ENCODE peak calls at places on chromosomes 5 and 9, in ten cellular contexts. One of them, this sample, is unnamed.

GRCh38 chr5:109560554-109560953 is 129.2 kb upstream of the MAN2A1 start:
- DNase-seq in sigmoid colon: no peak
- DNase-seq in hepatocyte: no peak
- DNase-seq in foreskin fibroblast: no peak
- DNase-seq in AG04449: no peak
- DNase-seq in IMR-90: no peak
- DNase-seq in AG04450: no peak
- DNase-seq in GM06990: no peak
- DNase-seq in HCT116: no peak
- DNase-seq in upper lobe of right lung: no peak
- DNase-seq in this sample: no peak

GRCh38 chr5:125199968-125200841 is 453.8 kb upstream of the ZNF608 start:
- DNase-seq in GM06990: peak; percentile 3
- DNase-seq in upper lobe of right lung: no peak
- DNase-seq in IMR-90: no peak
- DNase-seq in AG04450: no peak
- DNase-seq in HCT116: no peak
- DNase-seq in hepatocyte: peak; percentile 34
- DNase-seq in sigmoid colon: no peak
- DNase-seq in foreskin fibroblast: no peak
- DNase-seq in AG04449: no peak
- DNase-seq in this sample: peak; percentile 20

GRCh38 chr9:122695696-122696095 is 20.8 kb downstream of the OR1L3 start:
- DNase-seq in AG04450: no peak
- DNase-seq in hepatocyte: no peak
- DNase-seq in GM06990: no peak
- DNase-seq in foreskin fibroblast: peak; percentile 1
- DNase-seq in HCT116: no peak
- DNase-seq in upper lobe of right lung: no peak
- DNase-seq in sigmoid colon: no peak
- DNase-seq in AG04449: no peak
- DNase-seq in IMR-90: peak; percentile 3
- DNase-seq in this sample: no peak

GRCh38 chr5:155974369-155974768 is 352.6 kb upstream of the SGCD start:
- DNase-seq in AG04449: no peak
- DNase-seq in GM06990: no peak
- DNase-seq in HCT116: no peak
- DNase-seq in sigmoid colon: no peak
- DNase-seq in AG04450: no peak
- DNase-seq in IMR-90: no peak
- DNase-seq in upper lobe of right lung: no peak
- DNase-seq in foreskin fibroblast: no peak
- DNase-seq in hepatocyte: no peak
- DNase-seq in this sample: no peak

GRCh38 chr5:176183321-176184074 is 54.7 kb upstream of the SIMC1 start:
- DNase-seq in AG04449: no peak
- DNase-seq in hepatocyte: no peak
- DNase-seq in foreskin fibroblast: no peak
- DNase-seq in AG04450: no peak
- DNase-seq in IMR-90: no peak
- DNase-seq in sigmoid colon: no peak
- DNase-seq in GM06990: no peak
- DNase-seq in HCT116: no peak
- DNase-seq in upper lobe of right lung: no peak
- DNase-seq in this sample: no peak

GRCh38 chr9:129316281-129317030 is 138.4 kb upstream of the IER5L start:
- DNase-seq in upper lobe of right lung: peak; percentile 40
- DNase-seq in foreskin fibroblast: no peak
- DNase-seq in AG04450: no peak
- DNase-seq in HCT116: no peak
- DNase-seq in AG04449: no peak
- DNase-seq in hepatocyte: no peak
- DNase-seq in sigmoid colon: peak; percentile 61
- DNase-seq in IMR-90: no peak
- DNase-seq in GM06990: no peak
- DNase-seq in this sample: no peak

GRCh38 chr9:69272212-69272611 is 52.8 kb upstream of the ENTREP1 start:
- DNase-seq in GM06990: no peak
- DNase-seq in HCT116: no peak
- DNase-seq in sigmoid colon: no peak
- DNase-seq in AG04450: no peak
- DNase-seq in IMR-90: no peak
- DNase-seq in upper lobe of right lung: no peak
- DNase-seq in AG04449: no peak
- DNase-seq in hepatocyte: no peak
- DNase-seq in foreskin fibroblast: no peak
- DNase-seq in this sample: no peak

GRCh38 chr5:80122599-80122998 is 87.5 kb downstream of the THBS4 start:
- DNase-seq in IMR-90: no peak
- DNase-seq in hepatocyte: no peak
- DNase-seq in AG04449: no peak
- DNase-seq in foreskin fibroblast: no peak
- DNase-seq in AG04450: no peak
- DNase-seq in upper lobe of right lung: no peak
- DNase-seq in HCT116: no peak
- DNase-seq in GM06990: no peak
- DNase-seq in sigmoid colon: no peak
- DNase-seq in this sample: no peak

GRCh38 chr5:134503088-134503936 is 22.2 kb upstream of the JADE2 start:
- DNase-seq in AG04450: peak; percentile 88
- DNase-seq in upper lobe of right lung: peak; percentile 73
- DNase-seq in HCT116: peak; percentile 77
- DNase-seq in foreskin fibroblast: peak; percentile 98
- DNase-seq in GM06990: peak; percentile 47
- DNase-seq in hepatocyte: peak; percentile 83
- DNase-seq in IMR-90: peak; percentile 99
- DNase-seq in sigmoid colon: peak; percentile 88
- DNase-seq in AG04449: peak; percentile 83
- DNase-seq in this sample: peak; percentile 99
- H3K4me3 ChIP-seq in AG04450: no peak overlapping the region
- H3K4me3 ChIP-seq in upper lobe of right lung: no peak overlapping the region
- H3K4me3 ChIP-seq in HCT116: no peak overlapping the region
- H3K4me3 ChIP-seq in foreskin fibroblast: no peak overlapping the region
- H3K4me3 ChIP-seq in GM06990: no peak overlapping the region
- H3K4me3 ChIP-seq in hepatocyte: no peak overlapping the region
- H3K4me3 ChIP-seq in IMR-90: no peak overlapping the region
- H3K4me3 ChIP-seq in sigmoid colon: no peak overlapping the region
- H3K4me3 ChIP-seq in AG04449: no peak overlapping the region
- H3K4me3 ChIP-seq in this sample: no peak overlapping the region

GRCh38 chr9:86892576-86892975 is 54.7 kb downstream of the GAS1 start:
- DNase-seq in HCT116: no peak
- DNase-seq in AG04450: no peak
- DNase-seq in AG04449: no peak
- DNase-seq in upper lobe of right lung: no peak
- DNase-seq in GM06990: no peak
- DNase-seq in hepatocyte: no peak
- DNase-seq in sigmoid colon: no peak
- DNase-seq in foreskin fibroblast: no peak
- DNase-seq in IMR-90: peak; percentile 30
- DNase-seq in this sample: no peak

GRCh38 chr9:86891091-86891490 is 56.2 kb downstream of the GAS1 start:
- DNase-seq in HCT116: no peak
- DNase-seq in AG04449: no peak
- DNase-seq in foreskin fibroblast: no peak
- DNase-seq in GM06990: no peak
- DNase-seq in IMR-90: no peak
- DNase-seq in sigmoid colon: no peak
- DNase-seq in upper lobe of right lung: no peak
- DNase-seq in AG04450: no peak
- DNase-seq in hepatocyte: no peak
- DNase-seq in this sample: no peak

GRCh38 chr9:86891886-86892437 is 55.3 kb downstream of the GAS1 start:
- DNase-seq in sigmoid colon: no peak
- DNase-seq in GM06990: no peak
- DNase-seq in AG04449: no peak
- DNase-seq in foreskin fibroblast: no peak
- DNase-seq in hepatocyte: no peak
- DNase-seq in HCT116: no peak
- DNase-seq in upper lobe of right lung: no peak
- DNase-seq in IMR-90: no peak
- DNase-seq in AG04450: no peak
- DNase-seq in this sample: no peak

DNA sequence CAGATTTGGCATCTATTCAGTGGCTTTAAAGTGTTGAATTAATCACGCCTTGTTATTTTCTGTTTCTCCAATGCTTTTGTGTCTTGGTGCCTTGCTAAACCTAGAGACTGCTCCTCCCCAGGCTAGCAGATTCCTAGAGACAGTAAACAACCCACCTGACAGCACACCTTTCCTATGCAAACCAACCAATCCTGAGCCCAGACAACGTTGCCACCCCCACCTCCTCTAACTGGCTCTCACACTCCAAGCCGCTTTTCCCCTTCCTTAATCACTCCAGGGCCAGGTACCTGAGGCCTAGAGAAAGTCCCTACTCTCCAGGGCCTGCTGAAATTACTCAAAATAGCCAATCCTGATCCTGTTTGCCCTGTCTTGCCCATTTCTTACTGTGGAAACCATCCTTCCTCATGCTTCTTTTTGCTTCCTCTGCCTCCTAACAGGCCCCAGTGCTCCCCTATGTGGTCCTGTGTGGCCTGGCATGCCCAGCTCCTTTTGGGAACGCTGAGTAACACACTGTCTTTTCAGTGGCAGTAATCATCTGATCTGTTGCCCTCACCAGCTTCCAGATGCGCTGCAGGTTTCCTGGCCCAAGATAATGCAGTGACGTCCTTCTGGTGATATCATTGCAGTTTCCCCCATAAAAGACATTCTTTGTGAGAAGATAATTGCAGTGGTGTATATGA is 53.4 kb downstream of the GAS1 start:
- DNase-seq in AG04449: no peak
- DNase-seq in upper lobe of right lung: no peak
- DNase-seq in foreskin fibroblast: no peak
- DNase-seq in hepatocyte: no peak
- DNase-seq in AG04450: no peak
- DNase-seq in IMR-90: no peak
- DNase-seq in HCT116: no peak
- DNase-seq in GM06990: no peak
- DNase-seq in sigmoid colon: no peak
- DNase-seq in this sample: no peak
- TF ChIP-seq CTCF in AG04449: no peak
- TF ChIP-seq CTCF in upper lobe of right lung: no peak
- TF ChIP-seq CTCF in foreskin fibroblast: peak; percentile 12
- TF ChIP-seq CTCF in hepatocyte: no peak
- TF ChIP-seq CTCF in AG04450: peak; percentile 19
- TF ChIP-seq CTCF in IMR-90: no peak
- TF ChIP-seq CTCF in HCT116: no peak
- TF ChIP-seq CTCF in GM06990: no peak
- TF ChIP-seq CTCF in sigmoid colon: no peak
- TF ChIP-seq CTCF in this sample: peak; percentile 3

DNA sequence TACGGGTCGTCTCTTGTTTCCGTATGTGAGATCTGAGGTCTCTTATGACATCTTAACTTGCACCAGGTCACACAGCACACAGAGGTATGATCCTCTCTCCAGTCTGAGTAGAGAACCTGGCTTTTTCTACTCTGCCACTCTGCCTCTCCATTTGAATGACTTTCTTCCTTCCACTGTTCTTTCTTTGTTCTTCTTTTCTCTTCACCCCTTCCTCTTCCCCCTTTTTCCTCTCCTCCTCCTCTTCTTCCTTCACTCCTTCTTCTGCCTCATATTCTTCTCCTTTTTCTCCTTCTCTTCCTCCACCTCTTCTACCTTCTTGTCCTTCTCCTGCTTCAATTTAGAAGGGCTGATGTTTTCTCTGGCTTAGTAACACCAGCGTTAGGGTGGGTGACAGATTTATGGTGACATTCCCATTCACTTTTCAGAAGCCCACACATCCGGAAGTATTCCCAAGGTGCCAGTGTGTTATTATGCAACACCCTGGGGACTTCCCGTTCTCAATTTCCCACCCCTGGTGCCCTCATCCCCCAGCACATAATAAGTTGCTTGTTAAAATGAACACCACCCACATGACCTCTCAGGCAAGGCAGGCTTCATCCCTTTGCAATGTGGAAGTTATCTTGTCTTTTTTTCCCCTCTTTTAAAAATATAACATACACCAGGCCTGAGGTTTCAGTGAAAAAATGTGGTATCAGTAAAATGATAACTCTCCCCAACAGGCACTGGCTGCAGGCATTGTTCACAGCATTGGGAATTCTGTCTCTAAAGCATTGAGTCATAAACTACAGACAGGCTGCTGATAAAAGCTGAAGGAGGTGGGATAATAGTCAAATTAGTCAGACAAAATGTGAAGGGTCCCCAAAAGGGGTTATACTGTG is 122.1 kb downstream of the PAPPA start:
- DNase-seq in AG04450: no peak
- DNase-seq in sigmoid colon: no peak
- DNase-seq in foreskin fibroblast: peak; percentile 22
- DNase-seq in IMR-90: peak; percentile 71
- DNase-seq in upper lobe of right lung: no peak
- DNase-seq in hepatocyte: no peak
- DNase-seq in GM06990: no peak
- DNase-seq in AG04449: no peak
- DNase-seq in HCT116: no peak
- DNase-seq in this sample: peak; percentile 54
- H3K4me3 ChIP-seq in AG04450: no peak overlapping the region
- H3K4me3 ChIP-seq in sigmoid colon: no peak overlapping the region
- H3K4me3 ChIP-seq in foreskin fibroblast: no peak overlapping the region
- H3K4me3 ChIP-seq in IMR-90: no peak overlapping the region
- H3K4me3 ChIP-seq in upper lobe of right lung: no peak overlapping the region
- H3K4me3 ChIP-seq in hepatocyte: no peak overlapping the region
- H3K4me3 ChIP-seq in GM06990: no peak overlapping the region
- H3K4me3 ChIP-seq in AG04449: no peak overlapping the region
- H3K4me3 ChIP-seq in HCT116: no peak overlapping the region
- H3K4me3 ChIP-seq in this sample: no peak overlapping the region

DNA sequence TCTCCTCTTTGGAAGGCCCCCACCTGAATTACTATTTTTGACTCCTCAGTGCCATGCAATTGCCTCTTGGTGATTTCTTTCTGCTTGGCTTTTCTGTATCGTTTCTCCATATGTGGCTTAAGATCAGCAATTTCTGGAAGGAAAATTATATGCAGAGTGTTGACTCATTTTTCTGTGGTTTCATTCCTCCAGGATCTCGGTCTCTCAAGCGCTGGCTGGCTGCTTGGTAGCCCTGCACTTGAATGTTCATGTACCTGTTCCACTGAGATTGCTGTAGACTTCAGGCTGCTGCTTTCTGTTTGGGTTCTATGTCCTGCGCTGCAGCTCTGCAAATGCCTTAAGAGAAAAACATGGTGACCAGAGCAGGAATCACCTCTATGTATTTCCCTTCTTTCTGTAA is 77.6 kb downstream of the INIP start:
- DNase-seq in foreskin fibroblast: no peak
- DNase-seq in AG04450: no peak
- DNase-seq in hepatocyte: no peak
- DNase-seq in AG04449: no peak
- DNase-seq in sigmoid colon: no peak
- DNase-seq in IMR-90: no peak
- DNase-seq in upper lobe of right lung: no peak
- DNase-seq in GM06990: no peak
- DNase-seq in HCT116: no peak
- DNase-seq in this sample: peak; percentile 7
- TF ChIP-seq CTCF in foreskin fibroblast: no peak
- TF ChIP-seq CTCF in AG04450: no peak
- TF ChIP-seq CTCF in hepatocyte: no peak
- TF ChIP-seq CTCF in AG04449: no peak
- TF ChIP-seq CTCF in sigmoid colon: no peak
- TF ChIP-seq CTCF in IMR-90: no peak
- TF ChIP-seq CTCF in upper lobe of right lung: no peak
- TF ChIP-seq CTCF in GM06990: no peak
- TF ChIP-seq CTCF in HCT116: no peak
- TF ChIP-seq CTCF in this sample: no peak